ENCODE peak calls at places on chromosome 15, in six cellular contexts. B is ureter, K is foreskin fibroblast, D is MG63, Y is occipital lobe, J is mesendoderm. A is an unnamed sample.
A peak's percentile ranks its signal among the peaks of the same experiment; 100 is the strongest.

GRCh38 chr15:59420986-59421618 is 16.9 kb upstream of the FAM81A start:
- DNase-seq in B (no peak), K (peak; percentile 67), D (peak; percentile 12), Y (no peak), J (peak; percentile 87), A (peak; percentile 73)

GRCh38 chr15:25901841-25902610 is 38.9 kb upstream of the ATP10A start:
- DNase-seq in B (no peak), K (no peak), D (no peak), Y (peak; percentile 36), J (no peak), A (no peak)

GRCh38 chr15:67931861-67932260 is 92.0 kb upstream of the RNU6-1 start:
- DNase-seq in B (no peak), K (no peak), D (no peak), Y (no peak), J (no peak), A (no peak)

GRCh38 chr15:40352221-40352901 is 1.5 kb downstream of the PHGR1 start:
- DNase-seq in B (no peak), K (no peak), D (no peak), Y (no peak), J (no peak), A (no peak)

GRCh38 chr15:98546325-98546724 is 102.0 kb upstream of the IGF1R start:
- DNase-seq in B (no peak), K (no peak), D (no peak), Y (no peak), J (no peak), A (no peak)

GRCh38 chr15:43514241-43515057 is 3.0 kb upstream of the MAP1A start:
- DNase-seq in B (peak; percentile 37), K (peak; percentile 71), D (no peak), Y (peak; percentile 76), J (peak; percentile 76), A (no peak)

GRCh38 chr15:25661898-25662297 is 201.2 kb downstream of the ATP10A start:
- DNase-seq in B (no peak), K (no peak), D (no peak), Y (no peak), J (no peak), A (no peak)

GRCh38 chr15:35603298-35603697 is 57.3 kb upstream of the DPH6 start:
- DNase-seq in B (no peak), K (peak; percentile 64), D (no peak), Y (no peak), J (no peak), A (no peak)

GRCh38 chr15:74589826-74590225 is 25.8 kb upstream of the CLK3 start:
- DNase-seq in B (no peak), K (no peak), D (no peak), Y (no peak), J (peak; percentile 49), A (no peak)

GRCh38 chr15:80026310-80026709 is 33.2 kb upstream of the ZFAND6 start:
- DNase-seq in B (no peak), K (no peak), D (no peak), Y (no peak), J (no peak), A (no peak)

GRCh38 chr15:41281236-41281635 is 50.2 kb downstream of the CHP1 start:
- DNase-seq in B (no peak), K (peak; percentile 90), D (peak; percentile 74), Y (no peak), J (no peak), A (no peak)

GRCh38 chr15:28094732-28095521 is 4.2 kb downstream of the OCA2 start:
- DNase-seq in B (no peak), K (no peak), D (no peak), Y (no peak), J (peak; percentile 56), A (peak; percentile 69)

GRCh38 chr15:62059108-62059817 is 984 bp downstream of the VPS13C start:
- DNase-seq in B (no peak), K (peak; percentile 19), D (no peak), Y (no peak), J (no peak), A (no peak)

GRCh38 chr15:99842071-99842470 is 108.8 kb upstream of the LYSMD4 start:
- DNase-seq in B (no peak), K (no peak), D (no peak), Y (no peak), J (no peak), A (no peak)

A was measured in islet precursor cell.